ENCODE peak calls at places on chromosome 14, in seven cellular contexts. L is dorsolateral prefrontal cortex, G is fibroblast of mammary gland, R is PC-3, E is bronchial epithelial cell, T is left ventricle myocardium inferior, C is WERI-Rb-1. S is an unnamed sample.

GRCh38 chr14:68466491-68466977 is 326.3 kb downstream of the ZFP36L1 start:
- DNase-seq in L (no peak), G (peak), R (peak), E (peak), T (no peak), C (no peak), S (no peak)

GRCh38 chr14:52266179-52266578 is 1.3 kb upstream of the PTGDR start:
- DNase-seq in L (no peak), G (peak), R (no peak), E (peak), T (no peak), C (no peak), S (no peak)

GRCh38 chr14:68523994-68524725 is 268.7 kb downstream of the ZFP36L1 start:
- DNase-seq in L (no peak), G (peak), R (no peak), E (no peak), T (no peak), C (no peak), S (no peak)

GRCh38 chr14:92692822-92693226 is 55.6 kb downstream of the LGMN start:
- DNase-seq in L (no peak), G (peak), R (peak), E (peak), T (peak), C (no peak), S (no peak)

GRCh38 chr14:33081259-33081658 is 142.6 kb downstream of the NPAS3 start:
- DNase-seq in L (no peak), G (no peak), R (no peak), E (peak), T (no peak), C (no peak), S (no peak)

GRCh38 chr14:31280871-31281220 is 73.3 kb upstream of the HECTD1 start:
- DNase-seq in L (no peak), G (no peak), R (no peak), E (no peak), T (no peak), C (no peak), S (no peak)

GRCh38 chr14:29028973-29029582 is 262.5 kb downstream of the FOXG1 start:
- DNase-seq in L (no peak), G (no peak), R (peak), E (no peak), T (no peak), C (no peak), S (no peak)

GRCh38 chr14:37469650-37470049 is 125.4 kb downstream of the FOXA1 start:
- DNase-seq in L (no peak), G (no peak), R (no peak), E (no peak), T (no peak), C (no peak), S (no peak)

GRCh38 chr14:89952581-89952980 is 1.9 kb downstream of the EFCAB11 start:
- DNase-seq in L (no peak), G (no peak), R (no peak), E (no peak), T (no peak), C (peak), S (no peak)

GRCh38 chr14:84453541-84453940 is 1076.4 kb upstream of the FLRT2 start:
- DNase-seq in L (no peak), G (peak), R (no peak), E (no peak), T (no peak), C (no peak), S (no peak)

GRCh38 chr14:22871200-22871961 is at the start of gene LRP10:
- DNase-seq in L (peak), G (peak), R (peak), E (peak), T (peak), C (peak), S (no peak)

GRCh38 chr14:67815573-67816235 is 686 bp downstream of the ZFYVE26 start:
- DNase-seq in L (no peak), G (peak), R (peak), E (peak), T (no peak), C (no peak), S (no peak)

GRCh38 chr14:78586681-78587080 is 416.5 kb downstream of the NRXN3 start:
- DNase-seq in L (no peak), G (no peak), R (no peak), E (no peak), T (no peak), C (no peak), S (no peak)

GRCh38 chr14:52926994-52927393 is 23.9 kb downstream of the FERMT2 start:
- DNase-seq in L (no peak), G (peak), R (peak), E (peak), T (no peak), C (no peak), S (no peak)

GRCh38 chr14:92813201-92813600 is 19.1 kb downstream of the GOLGA5 start:
- DNase-seq in L (no peak), G (no peak), R (no peak), E (no peak), T (no peak), C (no peak), S (no peak)

GRCh38 chr14:27559848-27560247 is 962.0 kb upstream of the NOVA1 start:
- DNase-seq in L (no peak), G (no peak), R (peak), E (no peak), T (no peak), C (no peak), S (no peak)

GRCh38 chr14:69879175-69880047 is at the start of gene SMOC1:
- DNase-seq in L (peak), G (peak), R (no peak), E (peak), T (no peak), C (peak), S (no peak)

GRCh38 chr14:71579331-71579730 is 352.9 kb upstream of the RGS6 start:
- DNase-seq in L (no peak), G (no peak), R (no peak), E (no peak), T (no peak), C (no peak), S (no peak)

GRCh38 chr14:37658174-37658573 is 62.7 kb downstream of the TTC6 start:
- DNase-seq in L (no peak), G (no peak), R (peak), E (no peak), T (no peak), C (no peak), S (no peak)

GRCh38 chr14:21367582-21368144 is 16.2 kb downstream of the SUPT16H start:
- DNase-seq in L (no peak), G (no peak), R (no peak), E (no peak), T (no peak), C (no peak), S (no peak)

GRCh38 chr14:71166434-71166833 is 259.2 kb downstream of the PCNX1 start:
- DNase-seq in L (no peak), G (peak), R (peak), E (peak), T (no peak), C (peak), S (peak)

GRCh38 chr14:103031956-103032355 is 25.4 kb downstream of the CDC42BPB start:
- DNase-seq in L (peak), G (no peak), R (peak), E (no peak), T (no peak), C (peak), S (no peak)
- TF ChIP-seq CTCF in L (peak), G (peak), R (peak), E (no peak), T (peak), C (peak), S (no peak)

GRCh38 chr14:80213602-80214001 is 2.3 kb upstream of the DIO2 start:
- DNase-seq in L (no peak), G (peak), R (peak), E (peak), T (no peak), C (peak), S (peak)
- TF ChIP-seq CTCF in L (peak), G (peak), R (peak), E (peak), T (peak), C (peak), S (peak)

GRCh38 chr14:97251423-97252155 is 454.4 kb downstream of the VRK1 start:
- DNase-seq in L (no peak), G (no peak), R (peak), E (no peak), T (no peak), C (peak), S (no peak)
- TF ChIP-seq CTCF in L (no peak), G (no peak), R (peak), E (no peak), T (no peak), C (peak), S (no peak)

DNA sequence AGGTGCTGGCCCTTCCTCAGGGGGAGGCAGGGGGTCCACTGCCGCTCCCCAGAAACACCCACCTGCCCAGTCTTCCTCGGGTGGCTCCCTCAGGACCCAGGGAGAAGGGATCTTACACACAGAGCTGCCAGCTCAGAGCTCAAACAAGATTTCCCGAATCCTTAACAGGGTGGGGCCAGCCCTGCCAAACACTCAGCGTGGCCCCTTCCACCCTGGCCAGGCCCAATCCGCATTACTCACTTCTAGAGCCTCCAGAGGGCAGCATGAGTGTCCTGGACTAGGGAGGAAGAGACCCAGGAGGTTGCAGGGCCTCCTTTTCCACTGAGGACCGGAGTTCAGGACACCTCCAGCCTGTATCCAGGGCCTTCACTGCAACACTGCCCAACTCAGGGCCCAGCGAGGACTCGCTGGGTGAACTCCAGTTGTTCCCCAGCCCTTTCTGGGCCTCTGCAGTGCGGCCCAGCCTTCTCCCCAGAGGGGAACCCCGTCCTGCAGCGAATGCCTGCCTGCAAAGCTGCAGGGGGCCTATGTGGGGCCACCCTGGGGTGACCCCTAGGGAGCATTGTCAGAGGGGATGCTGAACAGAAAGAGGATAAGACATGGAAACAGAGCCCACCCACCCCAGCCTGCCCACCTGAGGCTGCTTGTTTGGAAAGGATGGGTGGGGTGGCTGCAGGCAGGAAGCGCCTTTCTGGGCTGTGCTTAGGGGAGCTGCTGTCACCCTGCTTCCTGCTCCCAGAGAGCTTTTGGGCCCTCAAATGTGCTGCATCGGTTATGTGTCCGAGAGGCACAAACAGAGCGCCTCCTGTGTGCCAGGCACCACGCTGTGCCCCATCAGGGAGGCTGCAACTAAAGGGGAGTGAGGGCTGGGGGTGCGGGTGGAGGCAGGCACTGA is 43.8 kb downstream of the CCNK start:
- DNase-seq in L (no peak), G (peak), R (peak), E (peak), T (peak), C (peak), S (no peak)
- TF ChIP-seq CTCF in L (no peak), G (peak), R (peak), E (peak), T (peak), C (peak), S (peak)

GRCh38 chr14:65373671-65374039 is 38.9 kb upstream of the FUT8 start:
- DNase-seq in L (no peak), G (no peak), R (peak), E (no peak), T (no peak), C (no peak), S (no peak)
- TF ChIP-seq CTCF in L (peak), G (no peak), R (peak), E (peak), T (peak), C (no peak), S (no peak)